ENCODE peak calls at places on chromosomes 13 and 19, in seven cellular contexts. One of them, this sample, is unnamed.

GRCh38 chr13:56352356-56352755 is 788.4 kb upstream of the PRR20A start:
- DNase-seq in ovary: no peak
- DNase-seq in NCI-H2171 treated with DMSO at 0.1 percent for 48 hours: no peak
- DNase-seq in fibroblast of the aortic adventitia: no peak
- DNase-seq in iris pigment epithelial cell: no peak
- DNase-seq in MV-4-11: no peak
- DNase-seq in activated CD4-positive, alpha-beta T cell treated with anti-CD3 and anti-CD28 coated beads for 4 hours: no peak
- DNase-seq in this sample: no peak

GRCh38 chr13:95624020-95624419 is 20.5 kb downstream of the DZIP1 start:
- DNase-seq in ovary: no peak
- DNase-seq in NCI-H2171 treated with DMSO at 0.1 percent for 48 hours: peak
- DNase-seq in fibroblast of the aortic adventitia: peak
- DNase-seq in iris pigment epithelial cell: peak
- DNase-seq in MV-4-11: peak
- DNase-seq in activated CD4-positive, alpha-beta T cell treated with anti-CD3 and anti-CD28 coated beads for 4 hours: no peak
- DNase-seq in this sample: peak

GRCh38 chr13:101959016-101959415 is 442.8 kb downstream of the FGF14 start:
- DNase-seq in ovary: no peak
- DNase-seq in NCI-H2171 treated with DMSO at 0.1 percent for 48 hours: no peak
- DNase-seq in fibroblast of the aortic adventitia: no peak
- DNase-seq in iris pigment epithelial cell: no peak
- DNase-seq in MV-4-11: no peak
- DNase-seq in activated CD4-positive, alpha-beta T cell treated with anti-CD3 and anti-CD28 coated beads for 4 hours: no peak
- DNase-seq in this sample: no peak

GRCh38 chr13:73870036-73870741 is 264.0 kb downstream of the KLF12 start:
- DNase-seq in ovary: no peak
- DNase-seq in NCI-H2171 treated with DMSO at 0.1 percent for 48 hours: no peak
- DNase-seq in fibroblast of the aortic adventitia: peak
- DNase-seq in iris pigment epithelial cell: peak
- DNase-seq in MV-4-11: no peak
- DNase-seq in activated CD4-positive, alpha-beta T cell treated with anti-CD3 and anti-CD28 coated beads for 4 hours: no peak
- DNase-seq in this sample: no peak

GRCh38 chr19:55478364-55478763 is 1.9 kb downstream of the ZNF628 start:
- DNase-seq in ovary: no peak
- DNase-seq in NCI-H2171 treated with DMSO at 0.1 percent for 48 hours: no peak
- DNase-seq in fibroblast of the aortic adventitia: no peak
- DNase-seq in iris pigment epithelial cell: no peak
- DNase-seq in MV-4-11: no peak
- DNase-seq in activated CD4-positive, alpha-beta T cell treated with anti-CD3 and anti-CD28 coated beads for 4 hours: no peak
- DNase-seq in this sample: no peak

GRCh38 chr13:113552079-113552478 is 32.5 kb upstream of the TFDP1 start:
- DNase-seq in ovary: peak
- DNase-seq in NCI-H2171 treated with DMSO at 0.1 percent for 48 hours: no peak
- DNase-seq in fibroblast of the aortic adventitia: no peak
- DNase-seq in iris pigment epithelial cell: no peak
- DNase-seq in MV-4-11: no peak
- DNase-seq in activated CD4-positive, alpha-beta T cell treated with anti-CD3 and anti-CD28 coated beads for 4 hours: no peak
- DNase-seq in this sample: no peak

GRCh38 chr19:18416778-18417249 is 2.4 kb upstream of the SSBP4 start:
- DNase-seq in ovary: peak
- DNase-seq in NCI-H2171 treated with DMSO at 0.1 percent for 48 hours: peak
- DNase-seq in fibroblast of the aortic adventitia: peak
- DNase-seq in iris pigment epithelial cell: peak
- DNase-seq in MV-4-11: peak
- DNase-seq in activated CD4-positive, alpha-beta T cell treated with anti-CD3 and anti-CD28 coated beads for 4 hours: peak
- DNase-seq in this sample: peak

GRCh38 chr13:44072536-44072935 is 192.8 kb downstream of the LACC1 start:
- DNase-seq in ovary: no peak
- DNase-seq in NCI-H2171 treated with DMSO at 0.1 percent for 48 hours: no peak
- DNase-seq in fibroblast of the aortic adventitia: no peak
- DNase-seq in iris pigment epithelial cell: no peak
- DNase-seq in MV-4-11: no peak
- DNase-seq in activated CD4-positive, alpha-beta T cell treated with anti-CD3 and anti-CD28 coated beads for 4 hours: no peak
- DNase-seq in this sample: no peak

GRCh38 chr19:1860821-1861598 is 2.4 kb downstream of the KLF16 start:
- DNase-seq in ovary: peak
- DNase-seq in NCI-H2171 treated with DMSO at 0.1 percent for 48 hours: no peak
- DNase-seq in fibroblast of the aortic adventitia: no peak
- DNase-seq in iris pigment epithelial cell: no peak
- DNase-seq in MV-4-11: no peak
- DNase-seq in activated CD4-positive, alpha-beta T cell treated with anti-CD3 and anti-CD28 coated beads for 4 hours: no peak
- DNase-seq in this sample: peak

GRCh38 chr19:9014809-9015208 is 4.6 kb upstream of the MUC16 start:
- DNase-seq in ovary: no peak
- DNase-seq in NCI-H2171 treated with DMSO at 0.1 percent for 48 hours: no peak
- DNase-seq in fibroblast of the aortic adventitia: no peak
- DNase-seq in iris pigment epithelial cell: no peak
- DNase-seq in MV-4-11: no peak
- DNase-seq in activated CD4-positive, alpha-beta T cell treated with anti-CD3 and anti-CD28 coated beads for 4 hours: no peak
- DNase-seq in this sample: no peak

GRCh38 chr19:21947775-21948174 is 63.0 kb downstream of the ZNF208 start:
- DNase-seq in ovary: no peak
- DNase-seq in NCI-H2171 treated with DMSO at 0.1 percent for 48 hours: no peak
- DNase-seq in fibroblast of the aortic adventitia: peak
- DNase-seq in iris pigment epithelial cell: peak
- DNase-seq in MV-4-11: no peak
- DNase-seq in activated CD4-positive, alpha-beta T cell treated with anti-CD3 and anti-CD28 coated beads for 4 hours: no peak
- DNase-seq in this sample: peak

GRCh38 chr19:45333609-45334303 is 6.8 kb upstream of the KLC3 start:
- DNase-seq in ovary: no peak
- DNase-seq in NCI-H2171 treated with DMSO at 0.1 percent for 48 hours: no peak
- DNase-seq in fibroblast of the aortic adventitia: no peak
- DNase-seq in iris pigment epithelial cell: no peak
- DNase-seq in MV-4-11: no peak
- DNase-seq in activated CD4-positive, alpha-beta T cell treated with anti-CD3 and anti-CD28 coated beads for 4 hours: no peak
- DNase-seq in this sample: no peak

GRCh38 chr13:51223284-51224270 is 1.4 kb downstream of the FAM124A start:
- DNase-seq in ovary: no peak
- DNase-seq in NCI-H2171 treated with DMSO at 0.1 percent for 48 hours: peak
- DNase-seq in fibroblast of the aortic adventitia: no peak
- DNase-seq in iris pigment epithelial cell: no peak
- DNase-seq in MV-4-11: no peak
- DNase-seq in activated CD4-positive, alpha-beta T cell treated with anti-CD3 and anti-CD28 coated beads for 4 hours: no peak
- DNase-seq in this sample: peak

GRCh38 chr19:18856385-18857126 is 24.8 kb downstream of the UPF1 start:
- DNase-seq in ovary: no peak
- DNase-seq in NCI-H2171 treated with DMSO at 0.1 percent for 48 hours: no peak
- DNase-seq in fibroblast of the aortic adventitia: peak
- DNase-seq in iris pigment epithelial cell: peak
- DNase-seq in MV-4-11: peak
- DNase-seq in activated CD4-positive, alpha-beta T cell treated with anti-CD3 and anti-CD28 coated beads for 4 hours: no peak
- DNase-seq in this sample: peak

GRCh38 chr19:45468159-45468651 is 409 bp downstream of the FOSB start:
- DNase-seq in ovary: peak
- DNase-seq in NCI-H2171 treated with DMSO at 0.1 percent for 48 hours: no peak
- DNase-seq in fibroblast of the aortic adventitia: no peak
- DNase-seq in iris pigment epithelial cell: peak
- DNase-seq in MV-4-11: no peak
- DNase-seq in activated CD4-positive, alpha-beta T cell treated with anti-CD3 and anti-CD28 coated beads for 4 hours: peak
- DNase-seq in this sample: no peak

GRCh38 chr13:33639158-33639557 is 178.8 kb upstream of the RFC3 start:
- DNase-seq in ovary: peak
- DNase-seq in NCI-H2171 treated with DMSO at 0.1 percent for 48 hours: no peak
- DNase-seq in fibroblast of the aortic adventitia: peak
- DNase-seq in iris pigment epithelial cell: peak
- DNase-seq in MV-4-11: peak
- DNase-seq in activated CD4-positive, alpha-beta T cell treated with anti-CD3 and anti-CD28 coated beads for 4 hours: no peak
- DNase-seq in this sample: no peak

GRCh38 chr19:35718345-35719041 is 690 bp downstream of the KMT2B start:
- DNase-seq in ovary: peak
- DNase-seq in NCI-H2171 treated with DMSO at 0.1 percent for 48 hours: no peak
- DNase-seq in fibroblast of the aortic adventitia: no peak
- DNase-seq in iris pigment epithelial cell: peak
- DNase-seq in MV-4-11: no peak
- DNase-seq in activated CD4-positive, alpha-beta T cell treated with anti-CD3 and anti-CD28 coated beads for 4 hours: peak
- DNase-seq in this sample: peak

This sample was measured in NCI-H69.